ENCODE peak calls at places on chromosomes 11 and 22, in nine cellular contexts. T, R, S, G, D, B, J, W and H are unnamed samples.

GRCh38 chr11:17275376-17276235 is 933 bp upstream of the NUCB2 start:
- DNase-seq in D (no peak), R (no peak), B (no peak), T (no peak), W (no peak), G (peak), J (no peak), S (no peak), H (no peak)

GRCh38 chr22:37019309-37020191 is at the start of the genes MPST and TST:
- DNase-seq in S (peak), W (peak), G (peak), T (peak), D (no peak), R (peak), J (peak), B (peak), H (no peak)

GRCh38 chr11:27700351-27701261 is at the start of gene BDNF:
- DNase-seq in B (no peak), D (no peak), G (no peak), J (no peak), R (peak), T (no peak), W (no peak), S (peak), H (no peak)

GRCh38 chr11:35146711-35147110 is 7.7 kb downstream of the CD44 start:
- DNase-seq in T (no peak), B (no peak), W (no peak), D (no peak), G (no peak), S (no peak), J (no peak), R (no peak), H (no peak)

GRCh38 chr11:27012254-27012921 is 18.5 kb downstream of the FIBIN start:
- DNase-seq in R (no peak), B (no peak), D (no peak), G (no peak), W (no peak), S (peak), J (no peak), T (peak), H (no peak)

GRCh38 chr11:95799531-95799930 is 9.2 kb downstream of the CEP57 start:
- DNase-seq in D (no peak), W (no peak), G (no peak), J (no peak), R (no peak), T (no peak), B (no peak), S (no peak), H (no peak)

GRCh38 chr11:128246364-128247234 is 340.8 kb downstream of the ETS1 start:
- DNase-seq in S (peak), J (no peak), G (no peak), B (no peak), W (no peak), R (no peak), T (no peak), D (no peak), H (no peak)

GRCh38 chr11:117000741-117001096 is 97.5 kb downstream of the SIK3 start:
- DNase-seq in S (no peak), D (no peak), G (no peak), W (no peak), T (no peak), J (no peak), R (no peak), B (no peak), H (no peak)

GRCh38 chr11:112961146-112961668 is at the start of gene NCAM1:
- DNase-seq in W (peak), D (peak), S (peak), T (peak), R (peak), B (no peak), J (peak), G (peak), H (no peak)

GRCh38 chr11:14015711-14016110 is 53.2 kb downstream of the SPON1 start:
- DNase-seq in D (peak), R (no peak), B (no peak), S (no peak), J (no peak), W (no peak), G (no peak), T (no peak), H (no peak)

GRCh38 chr11:134132808-134133207 is 63.9 kb downstream of the JAM3 start:
- DNase-seq in D (no peak), J (no peak), B (no peak), G (no peak), W (no peak), T (no peak), S (no peak), R (no peak), H (no peak)

GRCh38 chr11:69295995-69296889 is 2.3 kb downstream of the MYEOV start:
- DNase-seq in S (no peak), T (no peak), D (no peak), J (peak), W (peak), G (peak), R (peak), B (no peak), H (no peak)

GRCh38 chr11:2316169-2316962 is 14.6 kb downstream of the TSPAN32 start:
- DNase-seq in W (no peak), S (no peak), D (no peak), J (peak), G (no peak), R (peak), T (no peak), B (no peak), H (peak)

GRCh38 chr11:78796956-78797355 is 222.3 kb upstream of the NARS2 start:
- DNase-seq in T (no peak), R (no peak), D (no peak), B (no peak), S (no peak), G (no peak), W (no peak), J (no peak), H (no peak)

GRCh38 chr11:64724863-64725535 is 2.0 kb upstream of the NRXN2 start:
- DNase-seq in W (no peak), D (no peak), S (no peak), J (no peak), T (no peak), B (no peak), R (peak), G (no peak), H (peak)

GRCh38 chr11:134248910-134249480 is 4.2 kb downstream of the THYN1 start:
- DNase-seq in B (no peak), D (no peak), J (no peak), S (no peak), T (no peak), W (no peak), G (no peak), R (no peak), H (no peak)

GRCh38 chr22:35921777-35922176 is 106.8 kb downstream of the RBFOX2 start:
- DNase-seq in G (peak), J (peak), W (peak), B (peak), S (peak), D (peak), T (peak), R (no peak), H (no peak)

GRCh38 chr11:57597971-57598830 is 716 bp downstream of the SERPING1 start:
- DNase-seq in B (peak), J (peak), S (peak), T (peak), D (no peak), G (no peak), W (peak), R (peak), H (peak)

GRCh38 chr22:22578702-22579424 is 19.8 kb upstream of the PRAME start:
- DNase-seq in B (no peak), W (no peak), J (no peak), T (no peak), S (no peak), G (no peak), D (no peak), R (no peak), H (no peak)

GRCh38 chr11:86174101-86175046 is 70.2 kb upstream of the EED start:
- DNase-seq in T (no peak), G (no peak), W (peak), B (no peak), D (no peak), J (peak), S (no peak), R (no peak), H (peak)

GRCh38 chr11:47983464-47984397 is 3.4 kb downstream of the PTPRJ start:
- DNase-seq in B (no peak), S (no peak), W (no peak), D (no peak), T (no peak), G (peak), R (no peak), J (no peak), H (no peak)

GRCh38 chr11:10606536-10607208 is 38.2 kb upstream of the LYVE1 start:
- DNase-seq in B (no peak), R (no peak), G (no peak), W (no peak), S (no peak), J (no peak), D (no peak), T (peak), H (no peak)

GRCh38 chr11:95715777-95716241 is 73.8 kb downstream of the FAM76B start:
- DNase-seq in B (no peak), G (peak), W (no peak), J (no peak), T (no peak), D (no peak), R (no peak), S (no peak), H (no peak)

GRCh38 chr11:15936011-15936410 is 420.3 kb downstream of the SOX6 start:
- DNase-seq in S (no peak), D (no peak), G (no peak), R (no peak), B (no peak), W (no peak), T (no peak), J (no peak), H (no peak)

GRCh38 chr11:61732705-61733104 is 19.7 kb upstream of the MYRF start:
- DNase-seq in S (no peak), T (no peak), J (no peak), G (no peak), B (no peak), W (no peak), D (no peak), R (no peak), H (no peak)

GRCh38 chr11:72007089-72007476 is 8.4 kb downstream of the IL18BP start:
- DNase-seq in T (no peak), G (no peak), J (no peak), D (no peak), R (no peak), W (peak), B (no peak), S (no peak), H (no peak)

GRCh38 chr22:24216541-24217209 is 28.2 kb downstream of the GGT5 start:
- DNase-seq in T (no peak), B (no peak), G (peak), W (no peak), S (no peak), D (no peak), R (no peak), J (no peak), H (no peak)

GRCh38 chr22:46596819-46597218 is 23.4 kb upstream of the GRAMD4 start:
- DNase-seq in T (peak), G (no peak), R (peak), W (no peak), B (peak), D (peak), J (peak), S (no peak), H (no peak)

GRCh38 chr11:17479284-17480214 is 2.9 kb upstream of the ABCC8 start:
- DNase-seq in J (peak), S (peak), R (no peak), D (peak), B (no peak), G (no peak), T (peak), W (no peak), H (no peak)

GRCh38 chr22:41550952-41551491 is 6.8 kb upstream of the POLR3H start:
- DNase-seq in J (no peak), R (no peak), D (no peak), T (no peak), G (no peak), W (no peak), S (no peak), B (no peak), H (no peak)

GRCh38 chr22:32644252-32645100 is 157.0 kb upstream of the TIMP3 start:
- DNase-seq in R (peak), G (no peak), J (peak), D (no peak), T (peak), W (peak), B (peak), S (no peak), H (no peak)

GRCh38 chr11:11163256-11163655 is 189.8 kb downstream of the CSNK2A3 start:
- DNase-seq in D (peak), G (peak), S (peak), J (no peak), B (no peak), R (no peak), T (no peak), W (no peak), H (no peak)

GRCh38 chr22:50146440-50147228 is 23.9 kb upstream of the PANX2 start:
- DNase-seq in S (peak), G (no peak), D (peak), W (peak), R (peak), T (peak), B (no peak), J (peak), H (peak)
- H3K27ac ChIP-seq in S (no peak), G (no peak), D (no peak), W (no peak), R (no peak), T (no peak), B (no peak), J (no peak), H (no peak)

DNA sequence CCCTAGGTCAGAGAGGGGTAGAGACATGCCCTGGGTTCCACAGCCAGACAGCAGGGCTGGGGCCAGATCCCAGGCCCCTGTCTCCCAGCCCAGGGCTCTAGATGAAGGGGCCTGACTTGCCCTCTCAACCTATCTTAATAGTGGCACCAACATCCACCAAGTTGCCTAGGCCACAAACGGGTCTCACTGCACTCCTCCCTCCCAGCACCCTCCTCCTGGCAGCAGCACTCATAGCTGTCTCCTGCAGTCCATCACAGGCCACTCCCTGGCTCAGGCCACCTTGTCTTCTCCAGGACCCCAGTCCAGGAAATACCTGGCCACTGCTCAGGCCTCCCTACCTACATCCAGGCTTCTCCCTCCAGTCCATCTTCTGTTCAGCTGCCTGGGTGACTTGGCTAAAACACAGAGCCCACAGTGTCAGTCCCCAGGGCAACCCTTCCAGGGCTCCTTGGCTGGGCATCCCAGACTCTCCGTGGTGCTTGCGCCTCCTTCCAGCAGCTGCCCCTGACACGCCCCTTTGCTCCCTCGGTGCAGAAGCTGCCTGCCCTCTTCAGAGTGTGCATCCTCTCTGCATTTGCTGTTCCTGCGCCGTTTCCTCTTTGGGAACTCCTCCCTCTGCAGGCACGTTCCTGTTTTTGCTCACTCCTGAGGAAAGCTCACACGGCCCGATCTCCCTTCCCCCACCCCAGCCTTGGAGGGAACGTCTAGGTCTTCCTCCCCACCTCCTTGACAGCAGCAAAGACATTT is 40.5 kb downstream of the LRRC32 start:
- DNase-seq in B (peak), T (peak), D (no peak), R (peak), S (no peak), J (peak), W (peak), G (no peak), H (no peak)
- TF ChIP-seq CTCF in B (peak), T (no peak), D (no peak), R (no peak), S (no peak), J (no peak), W (no peak), G (no peak), H (no peak)

GRCh38 chr11:40293655-40294342 is 1165.7 kb downstream of the LRRC4C start:
- DNase-seq in D (no peak), S (peak), W (peak), J (peak), B (peak), G (peak), T (peak), R (peak), H (peak)
- H3K4me3 ChIP-seq in D (no peak), S (peak), W (peak), J (peak), B (peak), G (no peak), T (peak), R (peak), H (peak)

GRCh38 chr11:120613264-120614226 is 102.0 kb downstream of the GRIK4 start:
- DNase-seq in W (no peak), D (no peak), J (no peak), B (no peak), G (no peak), T (no peak), R (no peak), S (peak), H (no peak)
- H3K27ac ChIP-seq in W (no peak), D (no peak), J (no peak), B (no peak), G (no peak), T (no peak), R (no peak), S (no peak), H (no peak)

GRCh38 chr22:50474711-50475651 is at the start of gene SBF1:
- DNase-seq in J (peak), S (peak), W (peak), D (peak), B (peak), G (peak), T (peak), R (peak), H (peak)
- TF ChIP-seq CTCF in J (no peak), S (no peak), W (no peak), D (no peak), B (no peak), G (no peak), T (no peak), R (no peak), H (no peak)

DNA sequence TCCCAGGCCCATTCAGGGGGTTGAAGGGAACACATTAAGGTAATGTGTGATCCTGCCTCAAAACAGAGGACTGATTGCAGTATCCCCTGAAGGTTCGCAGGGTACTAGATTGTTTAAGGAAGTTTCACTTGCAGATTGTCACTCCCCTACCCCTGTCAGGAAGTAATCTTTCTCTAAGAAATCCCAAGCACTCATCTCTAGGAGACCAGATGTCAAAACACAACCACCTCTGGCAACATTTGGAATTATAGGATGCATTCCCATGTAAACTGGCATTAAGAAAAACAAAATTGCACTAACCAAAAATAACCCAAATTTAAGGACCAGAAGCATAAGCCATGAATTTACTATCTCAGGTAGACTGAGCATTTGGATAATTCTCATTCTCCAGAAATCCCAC is 1.6 kb downstream of the MRPL17 start:
- DNase-seq in W (no peak), J (no peak), B (no peak), S (no peak), G (no peak), R (no peak), D (no peak), T (no peak), H (no peak)
- H3K4me3 ChIP-seq in W (no peak), J (peak), B (no peak), S (peak), G (peak), R (peak), D (no peak), T (no peak), H (peak)

DNA sequence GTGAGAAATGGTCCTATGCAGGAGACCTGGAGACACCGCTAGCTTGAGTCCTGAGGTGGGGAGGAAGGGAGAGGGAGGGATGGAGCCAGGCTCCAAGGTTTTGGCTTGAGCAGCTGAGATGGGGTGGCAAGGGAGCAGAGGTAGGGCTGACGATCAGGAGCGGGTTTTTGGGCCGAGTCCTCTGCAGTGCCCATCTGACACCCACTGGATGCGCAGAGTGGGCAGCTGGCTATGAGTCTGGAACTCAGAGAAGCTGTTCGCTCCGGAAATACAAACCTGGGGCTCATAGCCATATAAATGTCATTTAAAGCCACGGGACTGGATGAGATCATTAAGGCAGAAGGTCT is 450 bp upstream of the MAFF start:
- DNase-seq in T (no peak), D (no peak), J (no peak), W (no peak), S (peak), R (no peak), G (no peak), B (no peak), H (no peak)
- H3K27ac ChIP-seq in T (peak), D (peak), J (peak), W (peak), S (no peak), R (peak), G (no peak), B (peak), H (peak)

GRCh38 chr11:416757-417621 is 2.2 kb upstream of the SIGIRR start:
- DNase-seq in W (no peak), T (peak), B (peak), R (peak), S (peak), G (no peak), J (peak), D (no peak), H (no peak)

GRCh38 chr11:417652-418342 is 3.0 kb upstream of the SIGIRR start:
- DNase-seq in W (no peak), J (no peak), B (no peak), D (no peak), T (no peak), G (no peak), S (no peak), R (no peak), H (no peak)

GRCh38 chr11:416051-416756 is 1.4 kb upstream of the SIGIRR start:
- DNase-seq in D (no peak), J (no peak), B (no peak), G (no peak), R (no peak), W (no peak), S (peak), T (no peak), H (no peak)

GRCh38 chr11:414333-414857 is 404 bp downstream of the SIGIRR start:
- DNase-seq in W (no peak), G (peak), J (no peak), B (no peak), T (no peak), S (no peak), R (no peak), D (no peak), H (no peak)

DNA sequence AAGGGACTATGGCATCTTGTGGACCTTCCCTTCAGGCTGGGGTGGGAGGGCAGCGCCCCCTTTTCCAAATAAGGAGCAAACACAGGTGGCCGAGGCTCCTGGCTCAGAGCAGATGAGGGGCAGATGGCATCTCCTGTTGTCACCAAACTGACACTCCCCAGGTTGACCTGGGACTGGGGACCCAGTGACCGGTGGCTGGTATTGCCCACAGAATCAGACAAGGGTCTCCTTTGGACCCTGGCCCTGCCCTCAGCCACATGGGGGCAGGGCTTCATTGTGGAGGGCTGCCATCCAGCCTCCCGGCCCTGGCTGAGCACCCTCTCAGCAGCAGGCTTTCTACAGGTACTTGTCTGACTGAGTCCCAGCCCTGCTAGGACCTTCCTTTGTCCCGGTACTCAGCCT is 842 bp upstream of the SIGIRR start:
- DNase-seq in G (no peak), S (no peak), W (no peak), R (no peak), T (no peak), J (no peak), D (no peak), B (no peak), H (no peak)
- TF ChIP-seq CTCF in G (peak), S (no peak), W (no peak), R (no peak), T (no peak), J (no peak), D (no peak), B (no peak), H (no peak)